ENCODE peak calls at places on chromosomes 6 and 20, in ten cellular contexts. X, L, O, S, Z, I, W, A, Q and E are unnamed samples.

GRCh38 chr6:79404677-79405076 is 132.6 kb downstream of the LCA5 start:
- DNase-seq in X (no peak), L (no peak), O (no peak), S (peak; percentile 70), Z (no peak), I (no peak), W (no peak), A (no peak), Q (no peak), E (no peak)

GRCh38 chr6:43496370-43497128 is 13.6 kb downstream of the LRRC73 start:
- DNase-seq in X (peak; percentile 80), L (peak; percentile 72), O (no peak), S (peak; percentile 80), Z (no peak), I (no peak), W (no peak), A (no peak), Q (no peak), E (peak; percentile 90)

GRCh38 chr6:11208267-11208666 is 24.2 kb downstream of the NEDD9 start:
- DNase-seq in X (no peak), L (no peak), O (no peak), S (no peak), Z (no peak), I (no peak), W (no peak), A (no peak), Q (no peak), E (no peak)

GRCh38 chr6:156928972-156929371 is 151.8 kb downstream of the ARID1B start:
- DNase-seq in X (no peak), L (no peak), O (no peak), S (no peak), Z (no peak), I (no peak), W (no peak), A (no peak), Q (no peak), E (no peak)

GRCh38 chr6:122580731-122581130 is 29.5 kb upstream of the PKIB start:
- DNase-seq in X (no peak), L (peak; percentile 22), O (no peak), S (peak; percentile 4), Z (no peak), I (no peak), W (no peak), A (no peak), Q (peak; percentile 15), E (no peak)

GRCh38 chr6:150377211-150377781 is 8.5 kb downstream of the IYD start:
- DNase-seq in X (no peak), L (peak; percentile 6), O (no peak), S (peak; percentile 81), Z (no peak), I (no peak), W (peak; percentile 75), A (no peak), Q (no peak), E (peak; percentile 29)

GRCh38 chr20:34029415-34029814 is 35.7 kb downstream of the RALY start:
- DNase-seq in X (no peak), L (no peak), O (no peak), S (no peak), Z (no peak), I (no peak), W (no peak), A (no peak), Q (no peak), E (no peak)

GRCh38 chr6:164927288-164928040 is 381.9 kb downstream of the C6orf118 start:
- DNase-seq in X (peak; percentile 75), L (peak; percentile 77), O (no peak), S (peak; percentile 18), Z (peak; percentile 36), I (peak; percentile 75), W (peak; percentile 62), A (peak; percentile 87), Q (peak; percentile 1), E (peak; percentile 64)

GRCh38 chr20:9021699-9022098 is 47.2 kb upstream of the PLCB4 start:
- DNase-seq in X (no peak), L (peak; percentile 57), O (no peak), S (no peak), Z (no peak), I (no peak), W (no peak), A (no peak), Q (no peak), E (peak; percentile 26)

GRCh38 chr6:31299947-31300346 is 28.1 kb upstream of the HLA-C start:
- DNase-seq in X (no peak), L (no peak), O (no peak), S (peak; percentile 51), Z (no peak), I (no peak), W (no peak), A (no peak), Q (no peak), E (no peak)

GRCh38 chr6:13368716-13369115 is 40.4 kb upstream of the TBC1D7 start:
- DNase-seq in X (no peak), L (no peak), O (no peak), S (no peak), Z (no peak), I (no peak), W (no peak), A (no peak), Q (no peak), E (no peak)

GRCh38 chr20:62529916-62530642 is 54.3 kb upstream of the GATA5 start:
- DNase-seq in X (no peak), L (no peak), O (no peak), S (no peak), Z (no peak), I (no peak), W (no peak), A (no peak), Q (no peak), E (no peak)
- H3K27ac ChIP-seq in X (no peak overlapping the region), L (no peak overlapping the region), O (no peak overlapping the region), S (no peak overlapping the region), Z (no peak overlapping the region), I (no peak overlapping the region), W (no peak overlapping the region), A (no peak overlapping the region), Q (no peak overlapping the region), E (no peak overlapping the region)

GRCh38 chr20:5969348-5969935 is 19.0 kb downstream of the MCM8 start:
- DNase-seq in X (no peak), L (peak; percentile 97), O (no peak), S (no peak), Z (no peak), I (no peak), W (no peak), A (no peak), Q (no peak), E (no peak)
- TF ChIP-seq POLR2AphosphoS5 in X (no peak), L (peak; percentile 66), O (no peak), S (no peak), Z (no peak), I (no peak), W (no peak), A (no peak), Q (no peak), E (no peak)

GRCh38 chr6:6722195-6722594 is 133.7 kb downstream of the LY86 start:
- DNase-seq in X (no peak), L (no peak), O (no peak), S (no peak), Z (no peak), I (no peak), W (no peak), A (no peak), Q (no peak), E (no peak)

GRCh38 chr6:6725120-6725833 is 136.8 kb downstream of the LY86 start:
- DNase-seq in X (no peak), L (peak; percentile 72), O (no peak), S (no peak), Z (no peak), I (no peak), W (no peak), A (no peak), Q (no peak), E (no peak)

GRCh38 chr6:6724319-6725119 is 136.0 kb downstream of the LY86 start:
- DNase-seq in X (peak; percentile 73), L (peak; percentile 82), O (peak; percentile 83), S (peak; percentile 51), Z (peak; percentile 24), I (peak; percentile 82), W (peak; percentile 81), A (peak; percentile 86), Q (peak; percentile 58), E (no peak)

GRCh38 chr6:6723316-6723715 is 134.8 kb downstream of the LY86 start:
- DNase-seq in X (no peak), L (no peak), O (no peak), S (no peak), Z (no peak), I (no peak), W (no peak), A (no peak), Q (no peak), E (no peak)

DNA sequence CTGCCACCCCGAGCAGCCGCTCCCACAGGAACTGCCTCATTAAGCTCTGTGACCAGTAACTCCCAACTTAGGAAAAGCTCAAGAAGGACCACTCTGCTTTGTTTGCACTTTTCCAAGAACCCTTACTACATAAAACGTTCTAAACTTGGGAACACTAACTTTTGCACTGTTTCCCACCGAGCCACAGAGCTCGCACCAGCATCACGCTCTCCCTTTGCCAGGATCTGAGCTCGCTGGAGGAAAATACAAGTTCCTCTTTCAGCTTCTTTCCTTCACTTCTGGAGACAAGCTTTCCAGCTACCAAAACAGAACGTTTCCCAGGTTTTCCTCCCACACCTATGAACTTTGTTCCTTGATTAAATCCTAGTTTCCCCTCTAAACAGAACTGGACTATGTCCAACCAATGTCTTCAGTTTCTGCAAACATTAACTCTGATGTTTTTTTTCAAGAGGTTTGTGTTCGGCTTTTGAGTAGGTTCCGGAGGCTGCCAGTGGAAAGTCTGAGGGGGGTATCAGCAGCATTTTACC is 135.3 kb downstream of the LY86 start:
- DNase-seq in X (no peak), L (no peak), O (no peak), S (peak; percentile 24), Z (no peak), I (no peak), W (peak; percentile 45), A (no peak), Q (no peak), E (no peak)
- H3K27ac ChIP-seq in X (no peak overlapping the region), L (peak overlapping the region; percentile 33), O (peak overlapping the region; percentile 91), S (no peak overlapping the region), Z (no peak overlapping the region), I (peak overlapping the region; percentile 70), W (peak overlapping the region; percentile 94), A (peak overlapping the region; percentile 81), Q (no peak overlapping the region), E (peak overlapping the region; percentile 93)

GRCh38 chr20:31568773-31569162 is 36.3 kb upstream of the ID1 start:
- DNase-seq in X (peak; percentile 80), L (no peak), O (no peak), S (no peak), Z (no peak), I (no peak), W (no peak), A (no peak), Q (no peak), E (no peak)

GRCh38 chr20:31568041-31568731 is 36.9 kb upstream of the ID1 start:
- DNase-seq in X (no peak), L (no peak), O (no peak), S (no peak), Z (no peak), I (no peak), W (no peak), A (peak; percentile 80), Q (no peak), E (no peak)

GRCh38 chr20:31570021-31570463 is 35.0 kb upstream of the ID1 start:
- DNase-seq in X (no peak), L (no peak), O (no peak), S (peak; percentile 44), Z (no peak), I (peak; percentile 65), W (no peak), A (no peak), Q (no peak), E (no peak)

GRCh38 chr20:31570735-31571617 is 34.1 kb upstream of the ID1 start:
- DNase-seq in X (peak; percentile 81), L (no peak), O (peak; percentile 78), S (peak; percentile 33), Z (no peak), I (peak; percentile 76), W (no peak), A (peak; percentile 80), Q (no peak), E (no peak)

GRCh38 chr20:31569163-31570020 is 35.7 kb upstream of the ID1 start:
- DNase-seq in X (peak; percentile 70), L (peak; percentile 84), O (no peak), S (peak; percentile 72), Z (no peak), I (peak; percentile 70), W (peak; percentile 61), A (peak; percentile 86), Q (no peak), E (no peak)
- TF ChIP-seq POLR2AphosphoS5 in X (no peak), L (no peak), O (no peak), S (peak; percentile 8), Z (peak; percentile 15), I (peak; percentile 14), W (no peak), A (no peak), Q (peak; percentile 5), E (no peak)